ENCODE peak calls at places on chromosomes 3 and 15, in nine cellular contexts. U, G, H, V, F, E, S, N and I are unnamed samples.

GRCh38 chr3:66490214-66490613 is 10.6 kb downstream of the LRIG1 start:
- DNase-seq in U (no peak), G (no peak), H (no peak), V (peak), F (no peak), E (no peak), S (no peak), N (peak), I (no peak)

GRCh38 chr3:62046326-62046725 is 327.0 kb downstream of the FEZF2 start:
- DNase-seq in U (no peak), G (no peak), H (no peak), V (peak), F (no peak), E (no peak), S (no peak), N (no peak), I (no peak)

GRCh38 chr3:130093741-130094391 is 12.2 kb downstream of the ALG1L2 start:
- DNase-seq in U (no peak), G (peak), H (no peak), V (no peak), F (no peak), E (peak), S (no peak), N (no peak), I (no peak)

GRCh38 chr15:69225355-69226027 is 65.1 kb downstream of the GLCE start:
- DNase-seq in U (peak), G (no peak), H (no peak), V (peak), F (no peak), E (no peak), S (no peak), N (no peak), I (peak)

GRCh38 chr15:20345401-20345958 is 196.1 kb downstream of the GOLGA6L6 start:
- DNase-seq in U (peak), G (peak), H (peak), V (no peak), F (peak), E (no peak), S (no peak), N (no peak), I (no peak)

GRCh38 chr3:51075221-51075775 is 309.8 kb upstream of the MANF start:
- DNase-seq in U (no peak), G (no peak), H (no peak), V (no peak), F (no peak), E (no peak), S (no peak), N (no peak), I (no peak)

GRCh38 chr15:81108427-81108826 is 25.6 kb upstream of the CFAP161 start:
- DNase-seq in U (no peak), G (no peak), H (no peak), V (no peak), F (peak), E (no peak), S (no peak), N (no peak), I (no peak)

GRCh38 chr3:13530241-13531009 is 18.5 kb upstream of the FBLN2 start:
- DNase-seq in U (no peak), G (no peak), H (no peak), V (no peak), F (no peak), E (no peak), S (no peak), N (no peak), I (no peak)

GRCh38 chr3:55750525-55750924 is 263.4 kb upstream of the WNT5A start:
- DNase-seq in U (no peak), G (no peak), H (no peak), V (peak), F (no peak), E (peak), S (no peak), N (peak), I (peak)

GRCh38 chr3:112672716-112673506 is 32.0 kb upstream of the CCDC80 start:
- DNase-seq in U (no peak), G (no peak), H (no peak), V (no peak), F (no peak), E (no peak), S (no peak), N (no peak), I (no peak)

GRCh38 chr3:13219077-13219901 is 146.1 kb upstream of the IQSEC1 start:
- DNase-seq in U (no peak), G (no peak), H (no peak), V (no peak), F (no peak), E (no peak), S (no peak), N (no peak), I (no peak)

GRCh38 chr3:143712522-143712921 is 135.7 kb downstream of the SLC9A9 start:
- DNase-seq in U (no peak), G (no peak), H (no peak), V (no peak), F (no peak), E (no peak), S (no peak), N (no peak), I (no peak)

GRCh38 chr15:36156855-36157521 is 422.4 kb upstream of the CDIN1 start:
- DNase-seq in U (no peak), G (no peak), H (peak), V (peak), F (no peak), E (no peak), S (no peak), N (no peak), I (peak)

GRCh38 chr3:44729384-44729910 is at the start of gene ZNF501:
- DNase-seq in U (peak), G (peak), H (peak), V (peak), F (peak), E (peak), S (peak), N (peak), I (peak)

GRCh38 chr3:169148448-169149348 is 514.8 kb downstream of the MECOM start:
- DNase-seq in U (no peak), G (no peak), H (no peak), V (peak), F (no peak), E (no peak), S (no peak), N (no peak), I (no peak)

GRCh38 chr3:139537325-139537724 is 2.2 kb downstream of the RBP1 start:
- DNase-seq in U (peak), G (no peak), H (no peak), V (peak), F (peak), E (no peak), S (no peak), N (no peak), I (no peak)

DNA sequence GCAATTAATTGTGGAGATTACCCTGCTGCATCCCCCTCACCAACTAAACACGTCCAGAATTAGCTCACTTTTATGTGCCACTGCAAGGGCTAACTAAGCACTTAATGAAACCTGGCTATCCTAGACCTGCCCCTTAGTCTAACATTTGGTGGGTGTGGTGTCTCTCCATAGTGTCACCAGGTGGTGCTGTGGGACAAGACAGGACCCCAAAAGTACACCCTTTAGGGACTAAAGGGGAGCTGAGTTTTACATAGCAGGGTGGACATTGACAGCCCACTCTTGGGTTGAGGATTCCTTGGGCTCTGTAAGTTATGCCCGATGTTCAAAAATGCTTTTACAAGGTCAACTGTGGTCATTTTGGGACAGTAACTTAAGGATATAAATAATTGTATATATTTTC is 5.7 kb downstream of the DUT start:
- DNase-seq in U (no peak), G (peak), H (no peak), V (peak), F (peak), E (no peak), S (no peak), N (no peak), I (no peak)
- TF ChIP-seq CTCF in U (peak), G (no peak), H (no peak), V (peak), F (peak), E (no peak), S (peak), N (peak), I (peak)

GRCh38 chr3:148756306-148756705 is 58.6 kb downstream of the AGTR1 start:
- DNase-seq in U (no peak), G (no peak), H (no peak), V (no peak), F (no peak), E (no peak), S (no peak), N (no peak), I (no peak)

GRCh38 chr3:148757238-148757930 is 59.7 kb downstream of the AGTR1 start:
- DNase-seq in U (peak), G (no peak), H (no peak), V (peak), F (no peak), E (no peak), S (no peak), N (peak), I (peak)

GRCh38 chr3:148758303-148758884 is 60.7 kb downstream of the AGTR1 start:
- DNase-seq in U (no peak), G (no peak), H (no peak), V (no peak), F (no peak), E (no peak), S (no peak), N (no peak), I (no peak)

GRCh38 chr3:148755570-148755969 is 57.9 kb downstream of the AGTR1 start:
- DNase-seq in U (no peak), G (no peak), H (no peak), V (no peak), F (no peak), E (no peak), S (no peak), N (no peak), I (no peak)

DNA sequence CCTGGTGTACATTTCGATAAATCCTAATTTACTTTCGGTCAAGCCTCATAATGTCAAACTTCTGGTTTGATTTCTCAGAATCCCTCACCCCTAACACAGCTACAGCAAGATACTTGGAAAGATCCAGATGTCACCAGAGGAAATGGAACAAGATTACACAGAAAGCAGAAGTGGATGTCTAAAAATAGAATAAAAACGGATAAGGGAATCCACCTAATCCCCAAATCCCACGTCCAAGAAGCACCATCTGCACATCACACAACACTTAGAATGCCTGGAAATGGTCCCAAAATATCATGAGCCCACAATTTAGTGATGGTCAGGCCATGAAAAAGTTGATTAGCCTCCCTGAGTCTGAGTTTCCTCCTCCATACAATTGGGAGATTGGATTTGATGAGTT is 61.7 kb downstream of the AGTR1 start:
- DNase-seq in U (no peak), G (no peak), H (no peak), V (no peak), F (peak), E (no peak), S (no peak), N (no peak), I (no peak)
- TF ChIP-seq CTCF in U (no peak), G (no peak), H (no peak), V (no peak), F (no peak), E (no peak), S (no peak), N (no peak), I (no peak)

GRCh38 chr3:159130108-159130507 is 328.3 kb downstream of the MFSD1 start:
- DNase-seq in U (peak), G (no peak), H (no peak), V (no peak), F (peak), E (no peak), S (no peak), N (no peak), I (no peak)
- TF ChIP-seq CTCF in U (peak), G (peak), H (no peak), V (peak), F (peak), E (no peak), S (no peak), N (peak), I (peak)

DNA sequence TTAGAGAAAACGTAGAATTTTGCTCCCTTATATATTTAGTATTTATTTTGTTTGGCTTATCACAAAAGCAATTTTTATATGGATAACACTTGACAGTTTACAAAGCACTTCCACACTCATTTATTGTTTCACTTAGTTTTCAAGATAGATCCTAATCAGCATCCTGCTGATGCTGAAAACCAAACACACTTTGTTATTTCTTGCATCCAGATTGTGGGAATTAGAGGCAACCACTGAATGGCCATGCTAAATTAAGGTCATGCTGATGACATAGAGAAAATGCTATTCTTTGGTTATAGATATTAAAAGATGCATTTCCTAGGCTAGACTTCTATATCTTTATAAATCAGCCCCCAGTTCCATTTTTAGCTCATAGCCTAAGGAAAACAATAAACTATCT is 474.1 kb upstream of the KCNMB2 start:
- DNase-seq in U (no peak), G (no peak), H (no peak), V (no peak), F (no peak), E (no peak), S (no peak), N (no peak), I (no peak)
- TF ChIP-seq CTCF in U (no peak), G (no peak), H (no peak), V (no peak), F (no peak), E (no peak), S (no peak), N (no peak), I (no peak)

GRCh38 chr3:146638718-146639117 is 33.6 kb upstream of the PLSCR5 start:
- DNase-seq in U (no peak), G (no peak), H (no peak), V (peak), F (no peak), E (no peak), S (no peak), N (no peak), I (no peak)
- TF ChIP-seq CTCF in U (peak), G (no peak), H (no peak), V (peak), F (no peak), E (peak), S (no peak), N (peak), I (peak)

GRCh38 chr15:93974804-93975481 is 256.4 kb upstream of the MCTP2 start:
- DNase-seq in U (peak), G (no peak), H (no peak), V (peak), F (no peak), E (no peak), S (no peak), N (peak), I (peak)
- TF ChIP-seq CTCF in U (peak), G (no peak), H (peak), V (peak), F (peak), E (no peak), S (no peak), N (peak), I (peak)